ENCODE peak calls at places on chromosomes 3 and 15, in eight cellular contexts. M is fibroblast of lung, F is transverse colon, A is heart right ventricle, V is heart left ventricle, S is adrenal gland, N is colonic mucosa, K is mucosa of descending colon. E is an unnamed sample. For H3K36me3, the result is how much of the 10 kb centered on the place peaks cover.

GRCh38 chr3:61788623-61789507 is 227.5 kb downstream of the PTPRG start:
- DNase-seq in M (no peak), F (no peak), A (no peak), V (no peak), S (no peak), N (no peak), K (no peak), E (no peak)

GRCh38 chr3:161272524-161272923 is 51.4 kb downstream of the NMD3 start:
- DNase-seq in M (no peak), F (no peak), A (no peak), V (no peak), S (no peak), N (no peak), K (no peak), E (no peak)

GRCh38 chr3:169179193-169180122 is 484.1 kb downstream of the MECOM start:
- DNase-seq in M (peak), F (peak), A (no peak), V (no peak), S (no peak), N (peak), K (no peak), E (peak)

GRCh38 chr3:47083786-47084185 is 80.1 kb downstream of the SETD2 start:
- DNase-seq in M (no peak), F (no peak), A (no peak), V (no peak), S (no peak), N (no peak), K (no peak), E (no peak)

GRCh38 chr15:33218071-33218491 is 23.6 kb upstream of the FMN1 start:
- DNase-seq in M (no peak), F (no peak), A (no peak), V (no peak), S (no peak), N (no peak), K (no peak), E (no peak)

GRCh38 chr15:63473007-63473748 is 31.2 kb upstream of the USP3 start:
- DNase-seq in M (no peak), F (no peak), A (no peak), V (no peak), S (no peak), N (no peak), K (no peak), E (no peak)

GRCh38 chr3:63791974-63792373 is 27.1 kb upstream of the C3orf49 start:
- DNase-seq in M (peak), F (no peak), A (no peak), V (no peak), S (no peak), N (no peak), K (no peak), E (peak)

GRCh38 chr3:96347289-96347688 is 467.1 kb upstream of the EPHA6 start:
- DNase-seq in M (no peak), F (no peak), A (no peak), V (no peak), S (no peak), N (no peak), K (no peak), E (no peak)

GRCh38 chr3:190130700-190131099 is 10.0 kb upstream of the P3H2 start:
- DNase-seq in M (no peak), F (no peak), A (no peak), V (no peak), S (no peak), N (no peak), K (no peak), E (no peak)

GRCh38 chr3:184727357-184728060 is 15.6 kb upstream of the MAGEF1 start:
- DNase-seq in M (peak), F (peak), A (no peak), V (peak), S (peak), N (peak), K (no peak), E (peak)

GRCh38 chr3:125142418-125142778 is 70.2 kb downstream of the SLC12A8 start:
- DNase-seq in M (no peak), F (no peak), A (no peak), V (no peak), S (no peak), N (no peak), K (no peak), E (no peak)

GRCh38 chr3:43587303-43587702 is 34.5 kb downstream of the ANO10 start:
- DNase-seq in M (no peak), F (no peak), A (no peak), V (no peak), S (no peak), N (no peak), K (no peak), E (no peak)

GRCh38 chr15:90095521-90095959 is 6.7 kb downstream of the IDH2 start:
- DNase-seq in M (no peak), F (no peak), A (no peak), V (no peak), S (no peak), N (no peak), K (no peak), E (no peak)

GRCh38 chr15:101258238-101259144 is 6.6 kb upstream of the CHSY1 start:
- DNase-seq in M (peak), F (peak), A (no peak), V (no peak), S (peak), N (peak), K (no peak), E (peak)

GRCh38 chr15:43998607-43999006 is 171.8 kb downstream of the WDR76 start:
- DNase-seq in M (peak), F (peak), A (peak), V (peak), S (peak), N (peak), K (peak), E (no peak)

GRCh38 chr3:12921736-12922135 is 80.4 kb upstream of the RPL32 start:
- DNase-seq in M (no peak), F (no peak), A (no peak), V (no peak), S (no peak), N (no peak), K (no peak), E (no peak)
- H3K36me3 ChIP-seq in M (under half), F (under half), A (under half), V (half or more), S (under half), N (under half), K (under half), E (half or more)

GRCh38 chr3:134801204-134801958 is 6.3 kb downstream of the EPHB1 start:
- DNase-seq in M (no peak), F (no peak), A (no peak), V (no peak), S (no peak), N (no peak), K (no peak), E (peak)
- TF ChIP-seq CTCF in M (no peak), F (no peak), A (no peak), V (no peak), S (no peak), N (no peak), K (no peak), E (no peak)

GRCh38 chr15:52208306-52208946 is 17.2 kb upstream of the GNB5 start:
- DNase-seq in M (peak), F (peak), A (no peak), V (peak), S (peak), N (peak), K (peak), E (peak)

GRCh38 chr15:52200831-52201365 is 9.7 kb upstream of the GNB5 start:
- DNase-seq in M (no peak), F (no peak), A (no peak), V (no peak), S (no peak), N (no peak), K (no peak), E (no peak)

GRCh38 chr15:52204657-52205056 is 13.5 kb upstream of the GNB5 start:
- DNase-seq in M (no peak), F (no peak), A (no peak), V (no peak), S (no peak), N (no peak), K (no peak), E (no peak)

DNA sequence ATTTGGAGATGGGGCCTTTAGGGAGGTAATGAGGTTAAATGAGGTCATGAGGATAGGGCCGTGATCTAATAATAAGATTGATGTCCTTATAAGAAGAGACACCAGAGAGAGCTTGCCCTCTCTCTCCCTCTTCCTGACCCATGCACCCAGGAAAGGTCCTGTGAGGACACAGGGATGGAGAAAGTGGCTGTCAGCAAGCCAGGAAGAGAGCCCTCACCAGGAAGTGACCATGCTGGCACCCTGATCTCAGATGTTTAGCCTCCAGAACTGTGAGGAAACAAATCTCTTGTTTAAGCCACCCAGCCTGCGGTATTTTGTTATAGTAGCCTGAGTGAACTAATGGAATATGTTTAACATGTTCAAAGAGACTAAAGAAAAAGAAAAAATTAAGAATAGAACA is 15.3 kb upstream of the GNB5 start:
- DNase-seq in M (no peak), F (no peak), A (no peak), V (no peak), S (no peak), N (no peak), K (no peak), E (peak)
- H3K36me3 ChIP-seq in M (under half), F (under half), A (under half), V (under half), S (under half), N (under half), K (under half), E (under half)

GRCh38 chr3:17811633-17812032 is 69.2 kb upstream of the TBC1D5 start:
- DNase-seq in M (no peak), F (no peak), A (no peak), V (no peak), S (no peak), N (no peak), K (no peak), E (no peak)

GRCh38 chr3:17806876-17807275 is 64.4 kb upstream of the TBC1D5 start:
- DNase-seq in M (no peak), F (no peak), A (no peak), V (no peak), S (no peak), N (no peak), K (no peak), E (no peak)

GRCh38 chr3:17808994-17809393 is 66.6 kb upstream of the TBC1D5 start:
- DNase-seq in M (peak), F (no peak), A (no peak), V (no peak), S (no peak), N (no peak), K (no peak), E (no peak)

GRCh38 chr3:17806201-17806600 is 63.8 kb upstream of the TBC1D5 start:
- DNase-seq in M (no peak), F (no peak), A (no peak), V (no peak), S (no peak), N (no peak), K (no peak), E (no peak)

GRCh38 chr3:17810759-17811158 is 68.3 kb upstream of the TBC1D5 start:
- DNase-seq in M (no peak), F (no peak), A (no peak), V (no peak), S (no peak), N (no peak), K (no peak), E (no peak)
- TF ChIP-seq CTCF in M (peak), F (peak), A (peak), V (peak), S (no peak), N (no peak), K (no peak), E (no peak)

DNA sequence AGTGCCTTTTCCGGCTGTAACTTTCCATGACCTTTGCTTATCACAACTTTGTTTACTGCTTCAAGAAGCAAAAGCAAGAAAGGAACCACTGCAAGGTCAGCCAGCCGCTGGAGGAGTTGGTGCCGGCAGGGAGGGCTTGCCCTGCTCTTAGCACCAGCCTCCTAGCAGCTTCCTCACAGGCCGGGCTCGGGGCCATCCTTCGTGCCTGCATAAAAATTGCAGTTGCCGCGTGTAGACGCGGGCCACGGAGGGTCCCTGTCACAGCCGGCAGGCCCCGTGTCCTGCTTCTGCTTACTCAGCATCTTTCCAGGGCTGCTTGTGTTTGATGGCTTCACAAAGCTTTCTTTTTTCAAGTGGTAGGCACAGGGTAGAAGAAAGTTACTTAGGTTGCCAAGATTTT is 84.4 kb downstream of the PGPEP1L start:
- DNase-seq in M (no peak), F (no peak), A (no peak), V (no peak), S (peak), N (no peak), K (no peak), E (no peak)
- H3K36me3 ChIP-seq in M (under half), F (under half), A (under half), V (half or more), S (under half), N (under half), K (under half), E (under half)

DNA sequence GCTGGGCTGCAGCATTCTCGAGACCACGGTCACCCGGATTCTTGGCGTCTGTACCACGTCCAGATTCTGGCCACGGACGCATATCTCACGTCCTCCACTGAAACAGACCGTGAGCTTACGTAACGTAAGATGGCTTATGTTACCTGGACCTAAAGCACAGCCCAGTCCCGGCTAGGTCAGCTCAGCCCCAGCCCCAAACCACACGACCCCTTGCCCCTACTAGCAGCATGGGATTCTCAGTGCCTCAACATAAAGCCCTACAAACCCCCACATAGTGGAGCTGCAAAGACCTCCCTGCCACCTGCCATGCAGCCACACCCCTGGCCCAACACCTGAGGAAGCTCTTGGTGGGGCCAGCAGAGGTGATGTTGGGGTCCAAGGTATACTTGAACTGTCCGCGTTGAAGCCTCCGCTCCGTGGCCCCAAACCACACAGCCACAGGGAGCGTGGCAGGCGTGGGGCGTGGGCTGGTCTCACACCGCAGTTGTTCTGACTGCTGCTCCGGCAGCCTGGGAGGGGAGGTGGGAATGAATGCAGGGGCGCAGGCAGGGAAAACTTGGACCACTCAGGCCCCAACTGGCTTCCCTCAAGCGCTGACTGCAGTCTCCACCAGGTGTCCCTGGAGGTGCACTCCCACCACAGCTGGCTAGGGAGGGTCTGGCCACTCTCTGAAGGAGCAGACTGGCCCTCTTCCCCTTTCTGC is 14.5 kb downstream of the PLXNB1 start:
- DNase-seq in M (no peak), F (no peak), A (no peak), V (no peak), S (no peak), N (no peak), K (peak), E (no peak)
- TF ChIP-seq CTCF in M (no peak), F (no peak), A (no peak), V (no peak), S (no peak), N (no peak), K (no peak), E (peak)

GRCh38 chr3:39099242-39099641 is 8.2 kb downstream of the GORASP1 start:
- DNase-seq in M (no peak), F (no peak), A (no peak), V (no peak), S (peak), N (no peak), K (no peak), E (no peak)

GRCh38 chr3:39098473-39099000 is 8.9 kb downstream of the GORASP1 start:
- DNase-seq in M (no peak), F (no peak), A (no peak), V (no peak), S (peak), N (no peak), K (no peak), E (no peak)

GRCh38 chr3:39100500-39100886 is 6.9 kb downstream of the GORASP1 start:
- DNase-seq in M (no peak), F (no peak), A (no peak), V (no peak), S (peak), N (no peak), K (no peak), E (no peak)

GRCh38 chr3:39101022-39101689 is 6.3 kb downstream of the GORASP1 start:
- DNase-seq in M (peak), F (peak), A (no peak), V (no peak), S (peak), N (peak), K (no peak), E (peak)

GRCh38 chr3:39099738-39100499 is 7.5 kb downstream of the GORASP1 start:
- DNase-seq in M (no peak), F (no peak), A (no peak), V (no peak), S (peak), N (no peak), K (no peak), E (no peak)
- H3K36me3 ChIP-seq in M (under half), F (under half), A (under half), V (half or more), S (under half), N (under half), K (under half), E (half or more)

GRCh38 chr15:68578175-68578959 is 426 bp upstream of the CORO2B start:
- DNase-seq in M (peak), F (peak), A (peak), V (peak), S (peak), N (peak), K (peak), E (peak)
- TF ChIP-seq CTCF in M (peak), F (peak), A (peak), V (peak), S (no peak), N (no peak), K (no peak), E (peak)

E was measured in WERI-Rb-1.